ENCODE peak calls at places on chromosomes 12 and 14, in six cellular contexts. C is effector memory CD4-positive, alpha-beta T cell; F is tibial artery; V is CD8-positive, alpha-beta T cell; N is neural progenitor cell; R is PC-9. M is an unnamed sample. For H3K36me3, the result is how much of the 10 kb centered on the place peaks cover.

GRCh38 chr12:32837974-32838373 is 58.6 kb downstream of the PKP2 start:
- DNase-seq in F (no peak), R (no peak), C (no peak), V (no peak), N (no peak), M (no peak)

GRCh38 chr12:7769999-7770398 is 5.0 kb downstream of the NANOGNB start:
- DNase-seq in C (no peak), F (no peak), R (peak), N (no peak), V (no peak), M (no peak)

GRCh38 chr14:69242311-69243224 is 17.4 kb upstream of the GALNT16 start:
- DNase-seq in F (peak), R (no peak), N (peak), V (peak), C (peak), M (no peak)

GRCh38 chr12:5989621-5990020 is 44.6 kb upstream of the ANO2 start:
- DNase-seq in N (no peak), C (no peak), R (no peak), F (no peak), V (no peak), M (no peak)

GRCh38 chr14:80699861-80700260 is 241.7 kb downstream of the CEP128 start:
- DNase-seq in N (no peak), C (no peak), F (no peak), V (no peak), R (no peak), M (no peak)

GRCh38 chr12:48810817-48811453 is 7.4 kb upstream of the CACNB3 start:
- DNase-seq in C (no peak), N (no peak), R (peak), F (no peak), V (no peak), M (no peak)

GRCh38 chr14:90300649-90301048 is 31.1 kb downstream of the NRDE2 start:
- DNase-seq in R (no peak), F (no peak), V (no peak), C (no peak), N (no peak), M (no peak)

GRCh38 chr14:104209985-104210520 is 71.7 kb downstream of the KIF26A start:
- DNase-seq in N (no peak), C (no peak), F (no peak), V (no peak), R (no peak), M (no peak)

GRCh38 chr12:13144266-13144828 is 40.9 kb upstream of the GSG1 start:
- DNase-seq in F (no peak), C (no peak), N (no peak), V (no peak), R (no peak), M (no peak)

GRCh38 chr14:49961270-49962222 is 68.7 kb downstream of the ARF6 start:
- DNase-seq in C (no peak), V (no peak), R (peak), F (no peak), N (no peak), M (no peak)

GRCh38 chr14:42110167-42110566 is 503.5 kb downstream of the LRFN5 start:
- DNase-seq in V (no peak), N (peak), F (no peak), R (no peak), C (no peak), M (no peak)

GRCh38 chr14:69327507-69327906 is 67.5 kb downstream of the GALNT16 start:
- DNase-seq in N (no peak), R (no peak), V (no peak), F (no peak), C (no peak), M (no peak)

GRCh38 chr12:6699989-6700645 is 498 bp downstream of the PIANP start:
- DNase-seq in R (no peak), V (peak), F (no peak), N (peak), C (no peak), M (no peak)

GRCh38 chr12:5499566-5500325 is 67.8 kb downstream of the NTF3 start:
- DNase-seq in C (no peak), N (no peak), F (no peak), R (no peak), V (no peak), M (no peak)

GRCh38 chr14:55794655-55795583 is 214.9 kb downstream of the KTN1 start:
- DNase-seq in R (peak), C (no peak), V (no peak), F (no peak), N (no peak), M (no peak)

GRCh38 chr12:111638576-111638975 is 39.5 kb upstream of the ATXN2 start:
- DNase-seq in R (no peak), F (no peak), C (no peak), V (no peak), N (no peak), M (no peak)

DNA sequence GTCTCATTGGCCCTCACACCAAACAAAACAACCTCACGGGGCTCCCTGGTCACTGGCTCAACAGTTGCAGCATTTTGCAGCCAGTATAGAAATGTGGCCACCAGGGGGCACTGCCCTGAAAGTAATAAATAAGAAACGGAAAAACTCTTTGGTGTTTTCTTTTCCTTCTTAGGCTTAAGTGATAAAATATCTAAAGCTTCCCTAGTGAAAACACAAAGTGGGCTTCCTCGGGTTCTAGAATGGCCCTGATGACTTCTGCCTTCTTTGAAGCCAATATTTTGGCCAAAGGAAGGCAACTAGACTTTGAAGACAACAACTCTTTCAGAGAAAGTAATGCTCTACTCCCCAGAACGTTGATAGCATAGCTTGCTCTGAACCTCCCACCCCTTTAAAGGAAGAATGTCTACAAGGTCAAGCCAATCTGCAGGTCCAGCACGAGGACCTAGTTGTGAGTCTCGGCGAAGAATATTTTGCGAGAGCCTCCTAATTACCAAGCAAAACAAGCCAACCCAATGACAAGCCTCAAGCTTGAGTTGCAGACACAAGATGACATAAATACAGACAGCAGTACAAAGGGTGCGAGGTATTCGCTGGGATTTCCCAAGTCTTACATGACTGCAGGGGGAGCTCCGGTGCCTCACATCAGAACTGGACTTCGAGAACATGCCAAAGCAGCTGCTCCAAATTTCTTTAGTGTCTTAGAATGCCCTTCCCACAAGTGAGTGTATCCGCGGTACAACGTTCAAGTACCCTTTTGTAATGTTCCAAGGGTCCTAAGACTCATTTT is 2.6 kb downstream of the ITPK1 start:
- DNase-seq in R (peak), C (peak), N (peak), F (peak), V (peak), M (peak)
- H3K4me3 ChIP-seq in R (peak), C (peak), N (peak), F (peak), V (peak), M (peak)

GRCh38 chr12:118548887-118549286 is 172.5 kb downstream of the SUDS3 start:
- DNase-seq in N (no peak), F (no peak), V (no peak), R (no peak), C (no peak), M (no peak)
- H3K27ac ChIP-seq in N (no peak), F (no peak), V (no peak), R (no peak), C (no peak), M (no peak)

DNA sequence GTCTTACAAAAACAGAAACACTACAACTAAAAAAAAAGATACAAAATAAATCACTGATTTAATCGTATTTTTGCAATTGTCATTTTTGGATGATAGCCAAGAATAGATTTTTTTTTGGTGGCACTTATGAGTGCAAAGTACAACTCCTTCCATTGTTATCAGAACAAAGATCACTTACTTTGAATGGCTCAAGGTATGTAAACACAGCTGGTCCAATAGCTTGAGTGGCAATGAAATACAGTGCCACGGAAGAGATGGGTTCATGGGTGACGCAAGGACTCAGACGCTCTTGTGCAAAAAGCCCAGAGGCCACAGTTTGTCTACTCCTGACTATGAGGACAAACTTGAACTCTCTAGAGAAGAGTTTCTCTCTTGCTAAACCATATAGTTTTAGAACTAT is 109.6 kb downstream of the PAX9 start:
- DNase-seq in N (no peak), V (no peak), R (peak), C (no peak), F (no peak), M (no peak)
- H3K36me3 ChIP-seq in N (under half), V (under half), R (under half), C (under half), F (under half), M (under half)

DNA sequence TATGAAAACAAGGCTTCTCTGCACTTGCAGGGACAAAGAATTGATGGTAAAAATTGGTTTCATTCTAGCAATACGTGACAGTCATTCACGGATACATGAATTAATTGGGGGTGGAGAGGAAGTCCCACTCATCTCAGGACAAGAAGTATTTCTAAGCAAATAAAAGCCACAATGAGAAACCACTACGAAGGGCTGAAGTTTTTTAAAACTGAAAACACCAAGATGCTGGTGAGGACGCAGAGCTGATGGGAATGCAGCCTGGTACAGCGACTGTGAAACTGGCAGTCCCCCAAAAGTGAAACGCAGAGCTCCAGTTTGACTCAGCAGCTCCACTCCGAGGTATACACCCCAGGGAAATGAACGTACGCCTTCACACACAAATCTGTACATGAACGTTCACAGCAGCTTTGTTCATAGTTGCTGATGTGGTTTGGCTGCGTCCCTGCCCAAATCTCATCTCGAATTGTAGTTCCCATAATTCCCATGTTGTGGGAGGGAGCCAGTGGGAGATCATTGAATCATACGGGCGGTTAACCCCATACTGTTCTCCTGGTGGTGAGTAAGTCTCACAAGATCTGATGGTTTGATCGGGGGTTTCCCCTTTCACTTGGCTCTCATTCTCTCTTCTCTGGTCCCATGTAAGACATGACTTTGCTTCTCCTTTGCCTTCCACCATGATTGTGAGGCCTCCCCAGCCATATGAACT is 89.0 kb downstream of the SCARB1 start:
- DNase-seq in R (no peak), N (no peak), V (peak), F (no peak), C (no peak), M (no peak)
- H3K4me3 ChIP-seq in R (no peak), N (no peak), V (no peak), F (peak), C (peak), M (no peak)

DNA sequence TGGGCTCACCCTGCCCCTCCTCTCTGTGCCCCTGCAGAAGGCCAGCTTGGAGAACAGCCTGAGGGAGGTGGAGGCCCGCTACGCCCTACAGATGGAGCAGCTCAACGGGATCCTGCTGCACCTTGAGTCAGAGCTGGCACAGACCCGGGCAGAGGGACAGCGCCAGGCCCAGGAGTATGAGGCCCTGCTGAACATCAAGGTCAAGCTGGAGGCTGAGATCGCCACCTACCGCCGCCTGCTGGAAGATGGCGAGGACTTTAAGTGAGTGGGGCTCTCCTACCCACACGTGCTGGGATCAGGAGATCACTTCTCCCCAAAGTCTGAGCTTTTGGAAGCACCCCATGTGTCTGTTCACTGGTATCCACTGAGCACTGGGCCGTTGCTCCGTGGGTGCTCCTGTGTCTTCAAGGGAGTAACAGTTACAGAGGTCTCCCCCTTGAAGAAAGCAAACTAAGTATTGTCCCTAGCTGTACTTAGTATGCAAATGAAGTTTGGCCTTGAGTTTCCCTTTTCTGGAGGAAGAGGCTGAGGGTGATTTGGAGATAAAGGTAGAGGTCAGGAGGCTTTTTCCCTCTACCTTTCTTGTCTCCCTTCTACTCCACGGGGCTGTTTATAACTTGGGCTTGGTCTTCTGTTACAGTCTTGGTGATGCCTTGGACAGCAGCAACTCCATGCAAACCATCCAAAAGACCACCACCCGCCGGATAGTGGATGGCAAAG is 3.3 kb downstream of the KRT18 start:
- DNase-seq in V (no peak), F (no peak), R (no peak), C (no peak), N (no peak), M (no peak)
- H3K27ac ChIP-seq in V (no peak), F (no peak), R (peak), C (no peak), N (no peak), M (no peak)